ENCODE peak calls at places on chromosomes 13 and 19, in seven cellular contexts. L, J, K, X, Z, E and A are unnamed samples.

GRCh38 chr19:14048439-14049153 is 13.3 kb downstream of the PALM3 start:
- DNase-seq in L (peak; percentile 53), J (no peak), K (peak; percentile 62), X (no peak), Z (peak; percentile 16), E (no peak), A (no peak)

GRCh38 chr19:54420383-54421168 is 5.3 kb downstream of the TTYH1 start:
- DNase-seq in L (no peak), J (no peak), K (peak; percentile 76), X (peak; percentile 77), Z (peak; percentile 30), E (no peak), A (no peak)

GRCh38 chr13:45690636-45691035 is 11.5 kb upstream of the CBY2 start:
- DNase-seq in L (no peak), J (no peak), K (no peak), X (no peak), Z (no peak), E (no peak), A (no peak)

GRCh38 chr13:28564030-28564429 is 69.1 kb upstream of the FLT1 start:
- DNase-seq in L (no peak), J (no peak), K (no peak), X (peak; percentile 82), Z (no peak), E (no peak), A (peak; percentile 66)

GRCh38 chr19:15426485-15427349 is 7.9 kb upstream of the AKAP8L start:
- DNase-seq in L (no peak), J (no peak), K (no peak), X (no peak), Z (no peak), E (no peak), A (no peak)

GRCh38 chr13:82636119-82636518 is 1246.2 kb downstream of the SLITRK1 start:
- DNase-seq in L (no peak), J (peak; percentile 3), K (no peak), X (no peak), Z (no peak), E (no peak), A (no peak)

GRCh38 chr19:40143612-40144011 is 47.6 kb upstream of the MAP3K10 start:
- DNase-seq in L (peak; percentile 12), J (no peak), K (no peak), X (no peak), Z (no peak), E (peak; percentile 15), A (no peak)

GRCh38 chr13:92573467-92574057 is 653.0 kb upstream of the GPC6 start:
- DNase-seq in L (no peak), J (no peak), K (peak; percentile 42), X (no peak), Z (peak; percentile 11), E (no peak), A (peak; percentile 7)

GRCh38 chr19:42193706-42194105 is 23.8 kb downstream of the DEDD2 start:
- DNase-seq in L (no peak), J (no peak), K (no peak), X (no peak), Z (peak; percentile 52), E (no peak), A (no peak)

GRCh38 chr19:13574933-13575332 is 68.7 kb upstream of the CACNA1A start:
- DNase-seq in L (no peak), J (no peak), K (no peak), X (no peak), Z (no peak), E (no peak), A (no peak)

GRCh38 chr13:98484289-98485219 is 92.4 kb downstream of the STK24 start:
- DNase-seq in L (peak; percentile 50), J (peak; percentile 94), K (peak; percentile 91), X (peak; percentile 94), Z (peak; percentile 98), E (no peak), A (peak; percentile 84)

GRCh38 chr13:51645154-51645650 is 60.9 kb downstream of the WDFY2 start:
- DNase-seq in L (no peak), J (peak; percentile 54), K (peak; percentile 47), X (no peak), Z (peak; percentile 87), E (no peak), A (no peak)

GRCh38 chr13:109355129-109355528 is 431.3 kb downstream of the IRS2 start:
- DNase-seq in L (no peak), J (no peak), K (no peak), X (no peak), Z (no peak), E (no peak), A (no peak)

GRCh38 chr13:47679391-47679790 is 321.7 kb downstream of the SUCLA2 start:
- DNase-seq in L (no peak), J (peak; percentile 61), K (peak; percentile 34), X (no peak), Z (peak; percentile 65), E (no peak), A (no peak)

GRCh38 chr13:104567114-104567513 is 1500.9 kb upstream of the SLC10A2 start:
- DNase-seq in L (no peak), J (no peak), K (no peak), X (no peak), Z (no peak), E (no peak), A (no peak)

GRCh38 chr19:42291437-42291815 is 10.5 kb upstream of the PRR19 start:
- DNase-seq in L (no peak), J (no peak), K (no peak), X (no peak), Z (no peak), E (no peak), A (no peak)

GRCh38 chr13:103288114-103288513 is 221.9 kb upstream of the SLC10A2 start:
- DNase-seq in L (no peak), J (no peak), K (no peak), X (no peak), Z (no peak), E (no peak), A (no peak)

GRCh38 chr13:52599853-52600603 is 42.2 kb upstream of the HNRNPA1L2 start:
- DNase-seq in L (no peak), J (no peak), K (peak; percentile 57), X (peak; percentile 74), Z (no peak), E (no peak), A (no peak)

GRCh38 chr13:83620535-83621220 is 261.6 kb downstream of the SLITRK1 start:
- DNase-seq in L (no peak), J (peak; percentile 53), K (no peak), X (no peak), Z (peak; percentile 4), E (no peak), A (no peak)

GRCh38 chr13:25171170-25171516 is 945 bp downstream of the AMER2 start:
- DNase-seq in L (no peak), J (no peak), K (no peak), X (no peak), Z (no peak), E (no peak), A (no peak)

GRCh38 chr13:25171517-25172302 is at the start of gene AMER2:
- DNase-seq in L (peak; percentile 46), J (peak; percentile 7), K (peak; percentile 70), X (no peak), Z (no peak), E (no peak), A (no peak)

GRCh38 chr13:25174304-25174703 is 2.2 kb upstream of the AMER2 start:
- DNase-seq in L (no peak), J (no peak), K (no peak), X (no peak), Z (no peak), E (no peak), A (no peak)

GRCh38 chr13:25170554-25171107 is 1.5 kb downstream of the AMER2 start:
- DNase-seq in L (no peak), J (no peak), K (peak; percentile 27), X (no peak), Z (no peak), E (no peak), A (no peak)

DNA sequence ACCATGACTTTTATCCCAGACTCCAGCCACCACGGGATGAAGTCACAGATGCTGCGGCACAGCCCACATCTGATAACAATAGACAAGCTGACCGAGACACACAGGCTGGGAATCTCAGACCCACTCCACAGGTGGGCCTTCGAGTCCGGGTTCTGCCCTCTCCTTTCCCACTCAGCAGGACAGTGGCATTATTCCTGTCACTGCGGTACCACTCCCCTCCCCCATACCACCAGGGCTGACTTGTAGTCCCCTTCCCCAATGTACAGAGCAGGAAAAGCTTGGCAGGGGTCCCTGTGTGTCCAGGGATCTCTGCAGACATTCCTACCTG is 179 bp upstream of the AMER2 start:
- DNase-seq in L (no peak), J (no peak), K (no peak), X (no peak), Z (no peak), E (no peak), A (no peak)
- H3K4me3 ChIP-seq in L (no peak overlapping the region), J (no peak overlapping the region), K (no peak overlapping the region), X (no peak overlapping the region), Z (no peak overlapping the region), E (no peak overlapping the region), A (no peak overlapping the region)

GRCh38 chr13:35953537-35954206 is 177.5 kb downstream of the DCLK1 start:
- DNase-seq in L (peak; percentile 86), J (peak; percentile 69), K (peak; percentile 90), X (peak; percentile 85), Z (peak; percentile 89), E (peak; percentile 87), A (peak; percentile 94)
- TF ChIP-seq CTCF in L (peak; percentile 52), J (peak; percentile 75), K (peak; percentile 74), X (peak; percentile 58), Z (peak; percentile 82), E (peak; percentile 61), A (peak; percentile 68)

DNA sequence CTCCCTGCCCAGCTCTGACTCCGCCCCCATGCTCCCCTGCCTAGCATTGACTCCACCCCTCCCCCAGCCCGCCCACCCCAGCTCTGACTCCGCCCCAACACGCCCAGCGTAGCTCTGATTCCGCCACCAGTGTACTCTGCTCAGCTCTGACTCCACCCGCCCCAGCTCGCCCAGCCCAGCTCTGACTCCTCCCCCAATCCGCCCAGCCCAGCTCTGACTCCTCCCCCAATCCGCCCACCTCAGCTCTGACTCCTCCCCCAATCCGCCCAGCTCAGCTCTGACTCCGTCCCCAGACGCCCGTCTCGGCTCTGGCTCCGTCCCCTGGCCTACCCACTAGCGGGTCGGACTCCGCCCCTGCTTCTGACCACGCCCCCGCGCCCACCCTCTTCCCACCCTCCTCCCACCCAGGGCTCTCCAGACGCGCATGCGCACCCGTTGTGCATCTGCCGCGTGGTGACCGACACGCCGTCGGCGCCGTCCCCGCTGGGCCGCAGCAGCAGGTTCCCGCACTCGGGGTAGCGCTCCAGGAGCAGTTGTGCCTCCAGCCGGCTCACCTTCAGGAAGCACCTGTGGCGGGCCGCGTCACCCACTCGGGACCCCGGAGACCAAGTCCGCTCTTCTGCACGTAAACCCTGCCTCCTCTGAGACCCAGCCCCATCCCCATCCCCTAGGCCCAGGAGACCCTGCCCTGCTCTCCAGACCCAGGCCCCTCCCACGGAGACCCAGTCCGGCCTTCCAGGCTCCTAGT is 10.2 kb downstream of the STAP2 start:
- DNase-seq in L (peak; percentile 56), J (peak; percentile 94), K (peak; percentile 97), X (peak; percentile 100), Z (peak; percentile 96), E (peak; percentile 92), A (no peak)
- H3K4me3 ChIP-seq in L (peak overlapping the region; percentile 51), J (peak overlapping the region; percentile 55), K (peak overlapping the region; percentile 30), X (peak overlapping the region; percentile 32), Z (peak overlapping the region; percentile 60), E (peak overlapping the region; percentile 72), A (no peak overlapping the region)

DNA sequence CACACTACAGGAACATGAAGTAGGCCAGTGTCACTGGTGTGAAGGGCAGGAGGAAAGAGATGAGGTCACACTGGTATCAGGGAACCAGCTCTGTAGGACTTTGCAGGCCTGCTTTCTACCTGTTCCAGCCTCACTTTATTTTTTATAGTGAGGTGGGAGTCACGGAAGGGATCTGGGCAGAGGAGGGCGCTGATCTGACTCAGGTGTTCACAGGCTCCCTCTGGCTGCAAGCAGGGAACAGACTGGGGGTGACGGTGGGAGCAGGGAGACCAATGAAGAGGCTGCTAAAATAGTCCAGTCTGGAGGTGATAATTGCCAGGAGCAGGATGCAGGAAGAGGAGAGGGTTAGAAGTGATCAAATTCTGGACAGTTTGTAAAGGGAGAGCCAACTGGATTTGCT is 2.8 kb downstream of the THAP8 start:
- DNase-seq in L (no peak), J (no peak), K (peak; percentile 44), X (no peak), Z (no peak), E (no peak), A (no peak)
- TF ChIP-seq CTCF in L (no peak), J (peak; percentile 24), K (peak; percentile 41), X (no peak), Z (peak; percentile 59), E (peak; percentile 23), A (no peak)